ENCODE peak calls at places on chromosomes 12 and 14, in seven cellular contexts. F, N, O, H, Q, E and B are unnamed samples.

GRCh38 chr14:76829650-76830421 is 3.6 kb downstream of the LRRC74A start:
- DNase-seq in F (no peak), N (peak), O (no peak), H (peak), Q (no peak), E (no peak), B (no peak)

GRCh38 chr12:58416211-58416610 is 474.8 kb downstream of the ATP23 start:
- DNase-seq in F (no peak), N (no peak), O (no peak), H (no peak), Q (no peak), E (no peak), B (no peak)

GRCh38 chr12:105983622-105984325 is 155.0 kb downstream of the NUAK1 start:
- DNase-seq in F (no peak), N (no peak), O (no peak), H (no peak), Q (no peak), E (no peak), B (no peak)

GRCh38 chr14:64763801-64764511 is 59.7 kb downstream of the PLEKHG3 start:
- DNase-seq in F (no peak), N (peak), O (no peak), H (no peak), Q (no peak), E (no peak), B (no peak)

GRCh38 chr12:111446044-111446581 is 40.4 kb downstream of the SH2B3 start:
- DNase-seq in F (no peak), N (peak), O (peak), H (no peak), Q (peak), E (no peak), B (no peak)

GRCh38 chr12:63047146-63047545 is 103.9 kb downstream of the AVPR1A start:
- DNase-seq in F (no peak), N (no peak), O (no peak), H (no peak), Q (no peak), E (no peak), B (no peak)

GRCh38 chr14:79890527-79890926 is 320.8 kb downstream of the DIO2 start:
- DNase-seq in F (no peak), N (no peak), O (no peak), H (no peak), Q (no peak), E (no peak), B (no peak)

GRCh38 chr12:62435337-62436163 is 31.1 kb upstream of the MON2 start:
- DNase-seq in F (peak), N (peak), O (peak), H (peak), Q (peak), E (no peak), B (peak)

GRCh38 chr14:20802341-20803084 is at the start of gene RNASE1:
- DNase-seq in F (no peak), N (no peak), O (no peak), H (peak), Q (peak), E (no peak), B (no peak)

GRCh38 chr12:92221916-92222315 is 76.3 kb upstream of the BTG1 start:
- DNase-seq in F (no peak), N (no peak), O (no peak), H (no peak), Q (no peak), E (no peak), B (no peak)

GRCh38 chr12:75744607-75745256 is 233.3 kb upstream of the KRR1 start:
- DNase-seq in F (no peak), N (no peak), O (no peak), H (peak), Q (no peak), E (no peak), B (no peak)

GRCh38 chr14:94897092-94897491 is 127.2 kb upstream of the GSC start:
- DNase-seq in F (no peak), N (no peak), O (no peak), H (no peak), Q (no peak), E (no peak), B (no peak)

GRCh38 chr12:7345232-7345631 is 41.4 kb downstream of the ACSM4 start:
- DNase-seq in F (no peak), N (no peak), O (no peak), H (no peak), Q (no peak), E (no peak), B (no peak)

GRCh38 chr12:25388216-25388615 is 137.5 kb upstream of the KRAS start:
- DNase-seq in F (no peak), N (no peak), O (no peak), H (no peak), Q (no peak), E (no peak), B (peak)

GRCh38 chr12:27975222-27976136 is 2.9 kb upstream of the PTHLH start:
- DNase-seq in F (no peak), N (peak), O (peak), H (no peak), Q (peak), E (no peak), B (no peak)

GRCh38 chr14:33455998-33456397 is 494.9 kb downstream of the EGLN3 start:
- DNase-seq in F (no peak), N (peak), O (no peak), H (no peak), Q (no peak), E (no peak), B (no peak)

GRCh38 chr12:112013601-112014402 is 576 bp downstream of the ERP29 start:
- DNase-seq in F (no peak), N (peak), O (peak), H (peak), Q (peak), E (peak), B (no peak)

GRCh38 chr14:51513933-51514332 is 137.8 kb upstream of the FRMD6 start:
- DNase-seq in F (no peak), N (no peak), O (no peak), H (no peak), Q (no peak), E (no peak), B (no peak)

GRCh38 chr14:55241673-55242072 is 29.5 kb upstream of the FBXO34 start:
- DNase-seq in F (no peak), N (no peak), O (no peak), H (no peak), Q (no peak), E (no peak), B (no peak)

GRCh38 chr14:50668008-50668851 is at the start of gene SAV1:
- DNase-seq in F (peak), N (peak), O (peak), H (peak), Q (peak), E (no peak), B (no peak)

GRCh38 chr12:71552728-71553501 is 110.7 kb downstream of the ZFC3H1 start:
- DNase-seq in F (no peak), N (no peak), O (no peak), H (peak), Q (no peak), E (no peak), B (no peak)

GRCh38 chr14:81594012-81594411 is 60.4 kb upstream of the SEL1L start:
- DNase-seq in F (no peak), N (no peak), O (no peak), H (peak), Q (no peak), E (no peak), B (no peak)

GRCh38 chr12:55929306-55929791 is 1.6 kb upstream of the DGKA start:
- DNase-seq in F (peak), N (no peak), O (no peak), H (no peak), Q (no peak), E (peak), B (peak)

GRCh38 chr12:113650476-113650875 is 178.8 kb upstream of the LHX5 start:
- DNase-seq in F (no peak), N (no peak), O (no peak), H (no peak), Q (no peak), E (no peak), B (no peak)

GRCh38 chr14:50932592-50933500 is 11.4 kb downstream of the PYGL start:
- DNase-seq in F (no peak), N (no peak), O (no peak), H (no peak), Q (no peak), E (no peak), B (no peak)

GRCh38 chr14:85601246-85601645 is 71.3 kb downstream of the FLRT2 start:
- DNase-seq in F (no peak), N (no peak), O (no peak), H (no peak), Q (no peak), E (no peak), B (no peak)

GRCh38 chr14:69812725-69813124 is 15.7 kb upstream of the SLC10A1 start:
- DNase-seq in F (no peak), N (no peak), O (no peak), H (peak), Q (peak), E (no peak), B (no peak)

GRCh38 chr14:50846171-50846880 is 15.4 kb upstream of the NIN start:
- DNase-seq in F (no peak), N (no peak), O (no peak), H (no peak), Q (no peak), E (no peak), B (no peak)

GRCh38 chr12:112599871-112600270 is 181.1 kb downstream of the PTPN11 start:
- DNase-seq in F (no peak), N (no peak), O (no peak), H (peak), Q (no peak), E (no peak), B (no peak)

GRCh38 chr12:124904306-124905098 is 9.9 kb downstream of the UBC start:
- DNase-seq in F (no peak), N (peak), O (no peak), H (peak), Q (peak), E (no peak), B (no peak)

GRCh38 chr12:93573552-93574223 is 1.2 kb downstream of the SOCS2 start:
- DNase-seq in F (no peak), N (no peak), O (no peak), H (no peak), Q (peak), E (no peak), B (no peak)

GRCh38 chr14:99899578-99900178 is 106.5 kb downstream of the EML1 start:
- DNase-seq in F (no peak), N (peak), O (no peak), H (no peak), Q (peak), E (no peak), B (no peak)
- TF ChIP-seq TAF1 in F (no peak), N (no peak), O (no peak), H (no peak), Q (no peak), E (no peak), B (no peak)

GRCh38 chr12:47790676-47791350 is 17.8 kb downstream of the SLC48A1 start:
- DNase-seq in F (no peak), N (no peak), O (no peak), H (no peak), Q (no peak), E (no peak), B (no peak)
- TF ChIP-seq POLR2AphosphoS5 in F (no peak), N (no peak), O (no peak), H (no peak), Q (no peak), E (no peak), B (no peak)

DNA sequence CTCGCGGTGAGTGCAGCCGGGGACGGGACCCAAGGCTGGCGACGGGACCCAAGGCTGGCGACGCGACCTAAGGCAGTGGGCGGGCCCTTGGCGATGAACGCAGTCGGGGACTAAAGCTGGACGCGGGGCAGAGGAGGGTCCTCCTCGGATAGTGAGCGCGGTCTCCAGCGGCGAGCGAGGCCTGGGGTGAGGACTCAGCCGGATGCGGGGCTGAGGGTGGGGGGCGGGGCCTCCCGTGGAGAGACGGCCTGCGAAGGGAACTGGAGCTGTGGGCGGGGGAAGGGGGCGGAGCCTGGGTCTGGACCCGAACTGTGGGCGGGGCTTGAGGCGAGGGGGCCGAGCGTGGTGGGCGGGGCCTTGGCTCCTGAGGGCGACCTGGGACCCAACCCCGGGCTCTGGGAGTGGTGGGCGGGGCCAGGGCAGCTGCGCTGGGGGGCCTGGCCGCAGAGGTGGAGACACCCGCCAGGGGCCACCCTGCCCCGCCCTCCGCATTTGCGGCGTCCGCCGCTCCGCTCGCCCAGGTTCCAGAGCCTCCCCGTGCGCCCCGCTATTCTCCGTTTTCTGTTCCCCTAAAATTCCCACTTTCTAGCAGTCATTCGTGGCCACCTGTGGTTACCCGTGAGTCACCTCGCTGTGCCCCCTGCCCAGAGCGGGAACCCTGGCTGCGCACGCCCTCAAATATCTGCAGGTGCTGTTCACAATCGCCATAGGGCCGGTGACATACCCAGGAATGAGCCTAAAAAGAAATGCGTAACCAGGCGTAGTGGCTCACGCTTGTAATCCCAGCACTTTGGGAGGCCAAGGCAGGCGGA is 508 bp upstream of the BRF1 start:
- DNase-seq in F (peak), N (peak), O (peak), H (peak), Q (peak), E (peak), B (peak)
- TF ChIP-seq TAF1 in F (no peak), N (no peak), O (peak), H (peak), Q (no peak), E (no peak), B (no peak)

GRCh38 chr14:101876539-101876938 is 87.8 kb upstream of the DYNC1H1 start:
- DNase-seq in F (peak), N (peak), O (no peak), H (no peak), Q (no peak), E (peak), B (peak)
- TF ChIP-seq POLR2AphosphoS5 in F (peak), N (peak), O (no peak), H (no peak), Q (no peak), E (no peak), B (peak)

GRCh38 chr14:72855913-72856312 is 38.0 kb downstream of the DPF3 start:
- DNase-seq in F (no peak), N (no peak), O (no peak), H (no peak), Q (no peak), E (peak), B (no peak)
- TF ChIP-seq TAF1 in F (no peak), N (no peak), O (no peak), H (no peak), Q (no peak), E (no peak), B (no peak)

GRCh38 chr12:66919466-66919865 is 240.6 kb upstream of the GRIP1 start:
- DNase-seq in F (no peak), N (no peak), O (no peak), H (no peak), Q (no peak), E (no peak), B (no peak)
- TF ChIP-seq POLR2AphosphoS5 in F (no peak), N (no peak), O (no peak), H (no peak), Q (no peak), E (no peak), B (no peak)

DNA sequence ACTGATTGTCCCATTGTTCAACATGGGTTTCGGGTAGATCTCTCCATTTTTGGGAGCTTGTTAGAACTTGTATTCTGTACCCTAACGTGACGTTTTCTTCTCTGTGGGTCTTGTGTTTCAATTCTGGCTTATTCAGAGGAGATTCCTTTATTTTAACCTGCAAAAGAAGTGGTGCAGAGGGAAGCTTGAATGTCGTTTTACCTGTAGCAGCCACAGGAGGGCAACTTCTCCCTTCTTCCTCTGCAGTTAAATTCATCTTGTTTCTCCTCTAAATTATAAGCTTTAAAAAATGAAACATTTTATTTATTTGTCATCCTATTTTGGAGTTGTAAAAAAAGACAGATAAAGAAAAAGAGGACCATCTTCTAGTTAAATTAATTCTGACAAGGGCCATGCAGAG is 13.7 kb upstream of the CLEC4D start:
- DNase-seq in F (no peak), N (no peak), O (no peak), H (no peak), Q (no peak), E (no peak), B (no peak)
- TF ChIP-seq TAF1 in F (no peak), N (no peak), O (no peak), H (no peak), Q (no peak), E (no peak), B (no peak)